ENCODE peak calls at places on chromosomes 6 and 20, in four cellular contexts. Y, L, S and N are unnamed samples.

GRCh38 chr6:55963301-55963700 is 87.9 kb upstream of the BMP5 start:
- DNase-seq in Y (no peak), L (no peak), S (no peak), N (no peak)

GRCh38 chr6:152094992-152095592 is 287.6 kb downstream of the ESR1 start:
- DNase-seq in Y (peak; percentile 39), L (peak; percentile 99), S (no peak), N (no peak)

GRCh38 chr20:688809-689208 is 13.2 kb upstream of the SCRT2 start:
- DNase-seq in Y (no peak), L (no peak), S (no peak), N (no peak)

GRCh38 chr6:5072440-5072839 is 12.7 kb upstream of the PPP1R3G start:
- DNase-seq in Y (no peak), L (no peak), S (no peak), N (no peak)

GRCh38 chr6:46741482-46741881 is 5.3 kb upstream of the ANKRD66 start:
- DNase-seq in Y (no peak), L (no peak), S (no peak), N (no peak)

GRCh38 chr6:46850781-46851180 is 57.6 kb downstream of the MEP1A start:
- DNase-seq in Y (no peak), L (peak; percentile 37), S (no peak), N (no peak)

GRCh38 chr20:20259534-20259933 is 108.4 kb upstream of the INSM1 start:
- DNase-seq in Y (no peak), L (no peak), S (no peak), N (no peak)

GRCh38 chr6:26055670-26056582 is 31.3 kb upstream of the HFE start:
- DNase-seq in Y (peak; percentile 97), L (peak; percentile 95), S (peak; percentile 77), N (peak; percentile 82)

GRCh38 chr20:45450097-45450818 is 19.3 kb upstream of the WFDC2 start:
- DNase-seq in Y (no peak), L (peak; percentile 45), S (peak; percentile 43), N (peak; percentile 45)

GRCh38 chr6:75524322-75524972 is 30.8 kb upstream of the FILIP1 start:
- DNase-seq in Y (no peak), L (peak; percentile 95), S (no peak), N (no peak)

GRCh38 chr20:58141496-58141895 is 87.0 kb downstream of the ANKRD60 start:
- DNase-seq in Y (no peak), L (no peak), S (no peak), N (no peak)

GRCh38 chr6:43129434-43130194 is 41.5 kb upstream of the SRF start:
- DNase-seq in Y (peak; percentile 76), L (no peak), S (peak; percentile 57), N (peak; percentile 68)

GRCh38 chr20:62642666-62643520 is 590 bp downstream of the SLCO4A1 start:
- DNase-seq in Y (peak; percentile 75), L (no peak), S (peak; percentile 70), N (peak; percentile 70)

GRCh38 chr6:72857791-72858190 is 235.9 kb downstream of the KCNQ5 start:
- DNase-seq in Y (no peak), L (peak; percentile 67), S (no peak), N (no peak)

GRCh38 chr6:133889557-133890301 is 816 bp downstream of the TCF21 start:
- DNase-seq in Y (no peak), L (peak; percentile 60), S (peak; percentile 25), N (peak; percentile 34)

GRCh38 chr6:111199935-111200822 is 112.9 kb downstream of the SLC16A10 start:
- DNase-seq in Y (no peak), L (no peak), S (no peak), N (no peak)

GRCh38 chr6:37783831-37784584 is 35.5 kb upstream of the ZFAND3 start:
- DNase-seq in Y (no peak), L (peak; percentile 22), S (peak; percentile 54), N (peak; percentile 75)

GRCh38 chr6:2792330-2792729 is 27.1 kb downstream of the WRNIP1 start:
- DNase-seq in Y (no peak), L (peak; percentile 14), S (no peak), N (no peak)

GRCh38 chr6:105831321-105831720 is 254.8 kb upstream of the PRDM1 start:
- DNase-seq in Y (no peak), L (no peak), S (no peak), N (no peak)

DNA sequence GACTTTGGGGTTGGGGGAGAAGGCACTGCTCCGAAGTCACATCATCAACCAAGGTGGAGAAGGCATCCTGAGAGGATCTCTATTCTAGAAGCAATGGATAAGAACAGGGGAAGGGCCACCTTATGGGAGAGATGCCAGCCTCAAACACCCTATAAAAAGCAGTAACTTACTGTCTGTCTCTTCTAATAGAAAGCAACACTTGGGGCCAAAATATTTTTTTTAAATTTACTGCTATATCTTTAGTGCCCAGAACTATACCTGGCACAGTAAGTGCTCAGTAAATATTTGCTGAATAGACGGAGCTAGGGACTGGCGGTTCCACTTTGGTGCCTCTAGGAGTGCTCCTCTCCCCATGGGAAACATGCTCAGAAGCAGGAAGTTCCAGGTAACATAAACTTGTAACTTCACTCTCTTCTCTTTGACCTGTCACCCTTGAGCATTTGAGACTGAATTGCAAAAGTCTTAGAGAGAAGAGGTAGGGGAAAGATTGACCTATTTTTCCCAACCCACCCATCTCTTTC is 807 bp upstream of the OTOR start:
- DNase-seq in Y (no peak), L (no peak), S (no peak), N (no peak)
- TF ChIP-seq CTCF in Y (no peak), L (no peak), S (no peak), N (no peak)

GRCh38 chr20:32780278-32780677 is 18.1 kb downstream of the DNMT3B start:
- DNase-seq in Y (no peak), L (no peak), S (no peak), N (no peak)

GRCh38 chr20:32784369-32785080 is 22.3 kb downstream of the DNMT3B start:
- DNase-seq in Y (no peak), L (no peak), S (no peak), N (no peak)

GRCh38 chr20:32777177-32777956 is 15.2 kb downstream of the DNMT3B start:
- DNase-seq in Y (no peak), L (no peak), S (no peak), N (no peak)

GRCh38 chr20:32779500-32780215 is 17.5 kb downstream of the DNMT3B start:
- DNase-seq in Y (no peak), L (no peak), S (no peak), N (no peak)

GRCh38 chr20:32780749-32781402 is 18.7 kb downstream of the DNMT3B start:
- DNase-seq in Y (no peak), L (no peak), S (no peak), N (no peak)
- TF ChIP-seq CTCF in Y (no peak), L (no peak), S (no peak), N (no peak)

DNA sequence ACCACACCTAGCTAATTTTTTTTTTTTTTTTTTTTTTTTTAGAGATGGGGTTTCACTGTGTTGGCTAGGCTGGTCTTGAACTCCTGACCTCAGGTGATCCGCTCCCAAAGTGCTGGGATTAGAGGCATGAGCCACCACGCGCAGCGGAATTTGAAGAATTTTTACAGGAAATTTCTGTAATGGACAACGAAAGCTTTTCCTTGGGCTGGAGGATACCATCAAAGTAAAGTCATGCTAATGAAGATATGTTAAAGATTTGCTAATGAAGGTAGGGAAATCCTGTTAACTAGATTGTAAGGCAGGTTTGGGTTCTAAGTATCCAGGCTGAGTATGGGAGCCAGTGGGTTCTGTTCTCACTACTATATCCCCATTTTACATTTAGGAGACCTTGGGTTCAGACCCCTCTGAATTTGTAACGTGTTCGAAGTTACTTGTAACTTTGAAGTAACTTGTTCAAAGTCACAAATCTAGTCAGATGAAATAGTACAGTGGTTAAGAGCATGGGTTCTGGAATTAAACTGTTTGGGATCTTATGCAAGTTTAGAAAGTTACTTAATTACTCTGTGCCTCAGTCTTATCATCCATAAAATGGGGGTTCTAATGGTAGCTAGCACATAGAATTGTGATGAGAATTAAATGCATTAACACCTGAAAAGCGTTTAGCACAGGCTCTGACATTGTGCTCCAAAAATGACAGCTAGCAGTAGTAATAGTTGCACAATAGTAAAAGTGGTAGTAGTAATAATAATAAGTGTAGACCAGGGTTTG is 123.4 kb upstream of the GPR6 start:
- DNase-seq in Y (no peak), L (no peak), S (no peak), N (no peak)
- TF ChIP-seq CTCF in Y (no peak), L (no peak), S (no peak), N (no peak)

GRCh38 chr6:158595223-158595622 is 35.3 kb downstream of the TMEM181 start:
- DNase-seq in Y (no peak), L (no peak), S (no peak), N (no peak)
- TF ChIP-seq CTCF in Y (no peak), L (peak; percentile 20), S (no peak), N (no peak)

DNA sequence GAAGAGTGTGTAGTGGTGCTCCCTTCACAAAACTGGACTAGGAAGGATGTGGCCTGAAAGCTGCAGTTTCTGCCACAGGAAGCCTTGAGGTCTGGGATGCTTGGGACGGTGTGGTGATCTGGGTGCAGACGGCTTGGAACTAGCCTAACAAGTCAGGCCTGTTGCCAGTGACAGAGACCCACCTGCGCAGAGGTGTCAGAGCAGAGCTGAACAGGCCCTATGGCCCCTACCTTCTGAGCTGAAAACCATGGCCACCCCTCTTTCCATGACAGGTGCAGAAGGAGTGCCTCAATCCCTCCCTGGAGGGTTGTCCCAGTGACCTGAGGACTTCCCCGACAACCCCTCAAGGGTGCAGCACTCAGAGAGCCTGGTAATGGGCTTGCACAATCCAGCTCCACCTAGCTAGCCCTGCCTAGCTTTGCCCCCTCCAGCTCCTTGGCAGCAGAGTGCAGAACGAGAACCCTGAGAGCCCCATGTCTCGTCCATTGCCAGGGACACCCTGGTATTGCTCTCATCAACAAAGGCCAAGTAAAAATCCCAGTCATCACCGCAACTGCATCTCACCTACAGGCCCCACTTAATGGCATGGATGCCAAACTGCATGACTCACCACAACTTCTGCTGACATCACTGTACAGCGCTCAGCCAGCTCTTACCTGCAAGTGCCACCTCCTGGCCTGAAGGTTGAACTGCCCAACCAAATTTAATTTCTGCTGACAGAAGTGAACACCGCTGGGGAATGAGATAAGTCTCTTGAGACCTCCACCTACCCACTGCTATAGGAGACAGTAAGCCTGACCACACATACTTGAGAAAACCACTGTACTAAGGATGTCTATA is 563.1 kb downstream of the TFAP2A start:
- DNase-seq in Y (no peak), L (no peak), S (no peak), N (no peak)
- TF ChIP-seq CTCF in Y (no peak), L (no peak), S (peak; percentile 8), N (no peak)